ENCODE peak calls at places on chromosomes 2 and 18, in eight cellular contexts. C is OCI-LY7, L is hepatocyte, R is MM.1S, T is GM23338, X is HCT116, I is PC-9, A is SK-N-SH. Q is an unnamed sample. For H3K9me2, the result is how much of the 10 kb centered on the place peaks cover.

GRCh38 chr2:218582085-218582484 is 13.4 kb downstream of the CNOT9 start:
- DNase-seq in I (no peak), C (no peak), A (no peak), X (no peak), T (no peak), L (no peak), R (no peak), Q (peak)

GRCh38 chr2:237916296-237916695 is 50.5 kb upstream of the UBE2F start:
- DNase-seq in R (no peak), X (no peak), T (no peak), A (no peak), I (no peak), L (no peak), C (no peak), Q (no peak)

GRCh38 chr2:208319403-208319802 is 53.3 kb downstream of the PIKFYVE start:
- DNase-seq in X (no peak), R (no peak), A (no peak), T (no peak), I (no peak), C (no peak), L (no peak), Q (no peak)

GRCh38 chr2:148577845-148578492 is 66.6 kb upstream of the EPC2 start:
- DNase-seq in A (no peak), L (no peak), I (no peak), X (no peak), C (no peak), R (no peak), T (peak), Q (no peak)

GRCh38 chr2:22276696-22277095 is 1108.3 kb upstream of the KLHL29 start:
- DNase-seq in R (no peak), X (no peak), T (no peak), C (peak), I (no peak), A (no peak), L (no peak), Q (no peak)

GRCh38 chr2:238855891-238856580 is 8.2 kb downstream of the TWIST2 start:
- DNase-seq in C (no peak), T (no peak), X (no peak), L (no peak), I (no peak), A (no peak), R (no peak), Q (no peak)

GRCh38 chr18:75230210-75231052 is 19.8 kb downstream of the TSHZ1 start:
- DNase-seq in T (no peak), R (no peak), A (no peak), I (no peak), X (no peak), L (no peak), C (no peak), Q (no peak)

GRCh38 chr2:119389615-119390306 is 23.0 kb downstream of the DBI start:
- DNase-seq in I (peak), C (no peak), L (no peak), X (no peak), R (no peak), T (no peak), A (no peak), Q (peak)

GRCh38 chr2:199312931-199313330 is 144.8 kb downstream of the SATB2 start:
- DNase-seq in A (no peak), X (no peak), I (no peak), T (no peak), C (no peak), L (no peak), R (no peak), Q (no peak)

GRCh38 chr2:199315299-199316179 is 142.2 kb downstream of the SATB2 start:
- DNase-seq in C (peak), L (peak), T (peak), X (no peak), R (peak), A (no peak), I (peak), Q (peak)

GRCh38 chr2:199316851-199317250 is 140.9 kb downstream of the SATB2 start:
- DNase-seq in A (no peak), R (no peak), T (no peak), X (no peak), L (no peak), C (no peak), I (no peak), Q (no peak)
- TF ChIP-seq CTCF in A (no peak), R (no peak), T (no peak), X (no peak), L (no peak), C (no peak), I (no peak), Q (no peak)

GRCh38 chr2:229899604-229900003 is 22.2 kb downstream of the TRIP12 start:
- DNase-seq in C (no peak), I (no peak), R (no peak), T (no peak), L (no peak), X (no peak), A (no peak), Q (no peak)

GRCh38 chr2:229900012-229900411 is 21.8 kb downstream of the TRIP12 start:
- DNase-seq in R (no peak), I (no peak), L (no peak), A (no peak), X (no peak), T (no peak), C (no peak), Q (no peak)

GRCh38 chr2:229901819-229902218 is 20.0 kb downstream of the TRIP12 start:
- DNase-seq in T (peak), R (no peak), I (peak), L (no peak), X (peak), C (no peak), A (peak), Q (peak)

GRCh38 chr2:229896857-229897256 is 25.0 kb downstream of the TRIP12 start:
- DNase-seq in L (no peak), T (no peak), R (no peak), A (no peak), X (no peak), C (no peak), I (no peak), Q (no peak)
- H3K9me2 ChIP-seq in L (under half), T (under half), R (under half), A (under half), X (under half), C (under half), I (under half), Q (under half)

GRCh38 chr2:102185347-102185746 is 1.5 kb upstream of the IL1RL2 start:
- DNase-seq in X (no peak), R (no peak), I (no peak), C (no peak), T (peak), L (no peak), A (no peak), Q (peak)

GRCh38 chr2:102190425-102191107 is 3.7 kb downstream of the IL1RL2 start:
- DNase-seq in T (no peak), A (no peak), I (no peak), R (no peak), X (no peak), C (no peak), L (peak), Q (no peak)

GRCh38 chr2:102184018-102184417 is 2.8 kb upstream of the IL1RL2 start:
- DNase-seq in T (no peak), R (no peak), X (no peak), C (no peak), A (no peak), L (no peak), I (no peak), Q (no peak)

GRCh38 chr2:102186676-102187190 is at the start of gene IL1RL2:
- DNase-seq in X (no peak), I (no peak), T (no peak), L (peak), A (no peak), R (no peak), C (no peak), Q (no peak)

DNA sequence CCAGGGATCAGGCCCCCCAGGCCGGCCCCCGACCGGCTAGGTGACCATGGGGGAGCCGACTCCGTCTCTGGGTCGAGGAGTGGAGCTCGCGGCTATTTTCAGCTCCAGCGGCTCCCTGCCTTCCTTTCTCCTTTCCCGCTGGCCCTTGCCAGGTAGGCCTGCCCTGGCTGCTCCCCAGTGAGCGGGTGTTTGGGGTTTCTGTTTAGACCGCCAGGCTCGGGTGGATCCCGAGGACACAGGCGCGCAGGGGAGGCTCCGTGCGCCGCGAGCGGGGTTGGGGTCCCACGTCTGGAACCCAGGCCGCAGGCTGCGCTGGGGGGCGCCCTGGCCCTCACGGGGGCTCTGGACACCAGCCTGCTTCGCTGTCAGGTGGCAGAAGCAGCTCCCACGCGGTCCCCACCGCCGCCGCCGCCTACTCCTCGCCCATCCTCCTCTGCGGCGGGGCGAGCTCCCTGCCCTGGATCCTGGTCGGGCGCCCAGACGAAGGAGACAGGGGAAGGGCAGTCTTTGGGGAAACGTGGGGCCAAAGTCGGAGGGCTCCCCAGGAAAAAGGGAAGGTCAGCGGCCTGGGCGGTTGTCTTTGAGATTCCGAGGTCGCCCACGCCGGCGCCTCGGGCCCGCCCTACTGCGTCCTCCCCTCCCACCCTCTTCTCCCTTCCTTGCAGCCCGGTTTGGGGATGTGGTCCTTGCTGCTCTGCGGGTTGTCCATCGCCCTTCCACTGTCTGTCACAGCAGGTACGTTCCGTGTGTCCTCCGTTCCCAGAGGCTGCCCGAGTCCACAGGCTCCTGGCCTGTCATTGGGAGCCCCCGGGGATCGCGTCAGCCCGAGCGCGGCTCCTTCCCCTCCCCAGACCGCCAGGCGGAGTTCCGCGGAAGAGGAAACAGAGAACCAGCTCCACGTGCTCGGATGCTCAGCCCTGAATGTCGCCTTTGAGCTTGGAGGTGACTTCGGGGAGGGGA is 648 bp downstream of the IL1RL2 start:
- DNase-seq in I (peak), X (no peak), A (peak), T (peak), R (no peak), C (no peak), L (peak), Q (no peak)
- TF ChIP-seq CTCF in I (no peak), X (no peak), A (no peak), T (peak), R (no peak), C (no peak), L (no peak), Q (no peak)

DNA sequence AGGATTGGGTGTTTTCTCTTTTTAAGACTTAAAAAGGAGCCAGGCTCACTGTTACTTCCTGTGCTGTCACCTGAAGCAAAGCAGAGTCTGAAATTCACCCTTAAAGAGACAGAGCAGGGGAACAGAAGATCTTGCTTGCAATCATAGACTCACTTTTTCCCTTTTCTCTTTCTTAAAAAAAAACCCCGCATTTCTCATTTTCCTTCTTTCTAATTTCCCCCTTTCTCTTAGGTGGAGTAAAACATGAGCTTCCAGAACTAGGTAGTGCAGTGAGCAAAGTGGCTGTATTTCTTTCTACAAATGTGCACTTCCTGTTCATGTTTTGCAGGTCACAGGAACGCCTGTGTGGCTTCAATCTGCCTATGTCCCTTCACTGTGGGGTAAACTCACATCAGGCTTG is 381.2 kb downstream of the LPIN1 start:
- DNase-seq in L (no peak), R (no peak), T (no peak), I (no peak), C (peak), A (no peak), X (no peak), Q (no peak)
- H3K9me2 ChIP-seq in L (under half), R (under half), T (under half), I (under half), C (under half), A (under half), X (under half), Q (under half)

DNA sequence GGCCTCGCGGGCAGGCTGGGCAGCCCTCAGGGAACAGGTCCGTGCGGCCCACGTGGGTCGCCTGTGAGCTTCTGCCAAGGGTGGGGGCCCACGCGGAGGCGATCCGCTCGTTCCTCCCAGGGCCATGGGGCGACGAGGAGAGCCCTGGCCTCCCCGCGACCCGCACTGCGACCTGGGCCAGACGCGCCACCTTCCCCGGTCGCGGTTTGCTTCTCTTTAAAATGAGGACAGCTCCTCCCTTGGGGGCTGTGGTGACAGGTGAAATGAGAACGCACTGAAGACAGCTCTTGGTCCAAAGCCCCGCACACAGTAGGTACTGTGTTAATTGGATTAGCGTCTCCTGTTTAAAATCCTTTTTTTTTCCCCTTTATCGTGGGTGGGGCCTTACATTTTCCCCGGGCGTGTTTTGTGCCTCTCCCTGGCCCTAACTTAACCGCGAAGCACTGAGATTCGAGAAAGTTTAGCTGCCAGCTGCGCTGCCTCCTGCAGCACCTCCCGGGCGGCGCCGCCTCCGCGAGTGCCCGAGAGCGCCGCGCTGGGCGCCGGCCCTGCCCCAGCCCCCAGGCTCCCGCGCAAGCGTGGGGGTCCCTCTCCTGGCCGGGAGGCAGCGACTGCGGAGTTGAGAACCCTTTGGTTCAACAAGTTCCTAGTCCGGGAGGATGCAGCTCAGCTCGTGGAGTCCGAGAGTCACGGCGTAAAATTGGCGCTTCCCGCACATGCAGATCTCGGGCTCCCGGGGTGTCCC is 1.1 kb downstream of the HPCAL1 start:
- DNase-seq in T (peak), L (peak), I (peak), A (peak), C (peak), R (peak), X (no peak), Q (peak)
- TF ChIP-seq CTCF in T (no peak), L (peak), I (no peak), A (peak), C (peak), R (no peak), X (peak), Q (peak)